ENCODE peak calls at places on chromosome 11, in ten cellular contexts. E, Y, R, J, B, C, K, N, T and O are unnamed samples.

GRCh38 chr11:130071211-130071712 is 1.6 kb downstream of the APLP2 start:
- DNase-seq in E (no peak), Y (peak; percentile 21), R (peak; percentile 43), J (no peak), B (peak; percentile 35), C (peak; percentile 15), K (peak; percentile 22), N (no peak), T (peak; percentile 30), O (peak; percentile 53)

GRCh38 chr11:16782226-16782919 is 43.9 kb downstream of the C11orf58 start:
- DNase-seq in E (no peak), Y (no peak), R (no peak), J (no peak), B (no peak), C (no peak), K (no peak), N (no peak), T (no peak), O (no peak)

GRCh38 chr11:111351374-111352081 is 27.5 kb downstream of the POU2AF1 start:
- DNase-seq in E (no peak), Y (no peak), R (no peak), J (peak; percentile 26), B (no peak), C (no peak), K (no peak), N (no peak), T (no peak), O (peak; percentile 74)

GRCh38 chr11:111384494-111384893 is 5.4 kb upstream of the POU2AF1 start:
- DNase-seq in E (no peak), Y (no peak), R (peak; percentile 34), J (no peak), B (peak; percentile 19), C (no peak), K (no peak), N (no peak), T (no peak), O (no peak)

GRCh38 chr11:72814139-72814830 is at the start of gene ATG16L2:
- DNase-seq in E (peak; percentile 87), Y (peak; percentile 91), R (peak; percentile 70), J (peak; percentile 92), B (peak; percentile 76), C (peak; percentile 93), K (peak; percentile 80), N (peak; percentile 83), T (peak; percentile 79), O (peak; percentile 78)

GRCh38 chr11:58866788-58867187 is 22.3 kb upstream of the GLYATL2 start:
- DNase-seq in E (no peak), Y (no peak), R (peak; percentile 14), J (no peak), B (peak; percentile 49), C (no peak), K (no peak), N (no peak), T (peak; percentile 35), O (peak; percentile 4)

GRCh38 chr11:96127596-96127959 is 203.7 kb upstream of the MTMR2 start:
- DNase-seq in E (no peak), Y (no peak), R (no peak), J (no peak), B (no peak), C (no peak), K (no peak), N (no peak), T (peak; percentile 58), O (peak; percentile 48)

GRCh38 chr11:68690671-68691401 is 6.5 kb downstream of the GAL start:
- DNase-seq in E (no peak), Y (no peak), R (no peak), J (no peak), B (no peak), C (no peak), K (no peak), N (no peak), T (no peak), O (no peak)

GRCh38 chr11:78823588-78823987 is 248.9 kb upstream of the NARS2 start:
- DNase-seq in E (no peak), Y (no peak), R (no peak), J (no peak), B (no peak), C (no peak), K (peak; percentile 49), N (peak; percentile 45), T (no peak), O (peak; percentile 57)

GRCh38 chr11:18408558-18409242 is 3.4 kb upstream of the LDHC start:
- DNase-seq in E (no peak), Y (peak; percentile 13), R (no peak), J (peak; percentile 6), B (peak; percentile 8), C (no peak), K (no peak), N (no peak), T (peak; percentile 36), O (no peak)

GRCh38 chr11:122189259-122189658 is 73.2 kb upstream of the BLID start:
- DNase-seq in E (no peak), Y (no peak), R (peak; percentile 97), J (no peak), B (peak; percentile 98), C (no peak), K (peak; percentile 97), N (peak; percentile 28), T (peak; percentile 97), O (peak; percentile 99)

GRCh38 chr11:33861366-33861765 is 30.5 kb downstream of the LMO2 start:
- DNase-seq in E (no peak), Y (no peak), R (no peak), J (no peak), B (no peak), C (no peak), K (no peak), N (no peak), T (no peak), O (no peak)

GRCh38 chr11:9600651-9601040 is 27.2 kb downstream of the WEE1 start:
- DNase-seq in E (no peak), Y (peak; percentile 72), R (no peak), J (peak; percentile 88), B (peak; percentile 53), C (no peak), K (no peak), N (no peak), T (peak; percentile 33), O (no peak)

GRCh38 chr11:77471520-77472234 is 2.2 kb downstream of the PAK1 start:
- DNase-seq in E (no peak), Y (peak; percentile 1), R (no peak), J (peak; percentile 49), B (no peak), C (peak; percentile 59), K (no peak), N (no peak), T (no peak), O (no peak)

GRCh38 chr11:112159098-112159761 is 4.7 kb downstream of the IL18 start:
- DNase-seq in E (no peak), Y (no peak), R (no peak), J (peak; percentile 49), B (no peak), C (no peak), K (no peak), N (no peak), T (no peak), O (no peak)

GRCh38 chr11:2301631-2302272 is at the start of the genes C11orf21 and TSPAN32:
- DNase-seq in E (peak; percentile 69), Y (peak; percentile 37), R (no peak), J (peak; percentile 10), B (peak; percentile 3), C (peak; percentile 49), K (peak; percentile 32), N (peak; percentile 41), T (peak; percentile 44), O (peak; percentile 17)

DNA sequence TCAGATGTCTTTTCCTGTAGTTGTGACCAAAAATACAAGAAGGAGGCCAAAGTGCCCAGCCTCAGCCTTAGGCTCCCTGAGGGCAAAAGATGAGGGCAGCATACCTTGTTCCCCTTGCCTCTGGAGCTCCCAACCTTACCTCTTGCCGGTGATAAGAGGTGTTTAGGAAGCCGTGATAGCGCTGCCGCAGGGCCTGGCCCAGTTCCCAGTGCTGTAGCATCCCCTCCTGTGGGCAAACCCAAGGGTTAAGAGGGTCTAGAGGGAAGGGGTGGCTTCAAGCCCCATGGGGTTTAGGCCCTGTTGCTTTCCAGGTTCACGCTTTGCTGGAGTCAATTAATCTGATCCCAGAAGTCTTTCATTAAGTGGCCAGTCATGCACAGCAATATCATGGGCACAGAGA is 1.1 kb downstream of the ACP2 start:
- DNase-seq in E (no peak), Y (no peak), R (no peak), J (no peak), B (no peak), C (no peak), K (no peak), N (no peak), T (no peak), O (no peak)
- H3K4me3 ChIP-seq in E (peak overlapping the region; percentile 83), Y (peak overlapping the region; percentile 89), R (no peak overlapping the region), J (peak overlapping the region; percentile 67), B (no peak overlapping the region), C (peak overlapping the region; percentile 60), K (peak overlapping the region; percentile 95), N (peak overlapping the region; percentile 67), T (peak overlapping the region; percentile 98), O (no peak overlapping the region)

GRCh38 chr11:88507771-88508557 is 170.4 kb upstream of the CTSC start:
- DNase-seq in E (no peak), Y (no peak), R (no peak), J (no peak), B (no peak), C (peak; percentile 30), K (no peak), N (no peak), T (no peak), O (no peak)
- H3K4me3 ChIP-seq in E (peak overlapping the region; percentile 59), Y (no peak overlapping the region), R (no peak overlapping the region), J (no peak overlapping the region), B (no peak overlapping the region), C (peak overlapping the region; percentile 30), K (no peak overlapping the region), N (no peak overlapping the region), T (no peak overlapping the region), O (no peak overlapping the region)

GRCh38 chr11:80503990-80504389 is 1063.2 kb upstream of the TENM4 start:
- DNase-seq in E (no peak), Y (no peak), R (no peak), J (no peak), B (no peak), C (no peak), K (no peak), N (no peak), T (no peak), O (no peak)
- H3K4me3 ChIP-seq in E (no peak overlapping the region), Y (no peak overlapping the region), R (no peak overlapping the region), J (no peak overlapping the region), B (no peak overlapping the region), C (no peak overlapping the region), K (no peak overlapping the region), N (no peak overlapping the region), T (no peak overlapping the region), O (no peak overlapping the region)

DNA sequence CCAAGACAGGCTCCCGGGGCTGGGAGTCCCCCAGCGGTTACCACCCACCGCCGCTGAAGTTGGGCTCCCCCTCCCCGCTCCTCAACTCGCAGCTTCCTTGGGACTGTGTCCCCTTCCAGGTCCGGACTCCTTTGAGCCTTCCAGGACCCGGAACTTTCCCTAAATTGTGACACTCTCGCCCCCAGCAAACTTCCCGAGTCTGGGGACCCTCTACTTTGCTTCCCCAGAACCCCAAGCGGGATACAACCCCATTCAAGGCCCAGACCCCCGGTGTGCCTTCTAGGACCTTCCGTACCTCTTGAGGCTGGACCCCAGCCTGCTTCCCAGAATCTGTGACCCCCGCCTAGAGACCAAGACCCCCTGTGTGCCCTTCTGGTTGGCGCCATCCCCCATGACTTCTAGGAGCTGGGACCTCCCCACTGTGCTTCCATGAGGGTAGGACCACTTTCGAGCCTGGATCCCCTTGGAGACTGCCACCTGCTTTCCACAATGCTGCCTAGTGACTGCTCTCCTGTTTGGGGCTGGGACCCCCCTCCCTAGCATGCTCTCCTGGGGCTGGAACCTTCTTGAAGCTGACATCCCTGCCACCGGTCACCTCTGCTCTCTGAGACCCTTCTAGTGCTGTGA is 602 bp downstream of the MYRF start:
- DNase-seq in E (no peak), Y (no peak), R (no peak), J (no peak), B (no peak), C (no peak), K (no peak), N (no peak), T (no peak), O (no peak)
- H3K4me3 ChIP-seq in E (peak overlapping the region; percentile 60), Y (no peak overlapping the region), R (peak overlapping the region; percentile 27), J (peak overlapping the region; percentile 12), B (peak overlapping the region; percentile 71), C (peak overlapping the region; percentile 69), K (peak overlapping the region; percentile 64), N (peak overlapping the region; percentile 61), T (peak overlapping the region; percentile 40), O (peak overlapping the region; percentile 31)